ENCODE peak calls at places on chromosomes 1 and 21, in ten cellular contexts. J is brain microvascular endothelial cell; B is right cardiac atrium; M is effector memory CD4-positive, alpha-beta T cell; D is prostate gland; R is GM23248; V is astrocyte; E is RWPE1; X is psoas muscle; Q is Peyer's patch. P is an unnamed sample.

GRCh38 chr1:2786329-2787162 is 14.9 kb downstream of the TTC34 start:
- DNase-seq in D (no peak), X (peak), V (no peak), E (no peak), J (no peak), M (peak), B (peak), R (peak), Q (peak), P (peak)

GRCh38 chr1:16175610-16176553 is 20.0 kb upstream of the EPHA2 start:
- DNase-seq in X (peak), J (peak), D (peak), B (peak), M (no peak), V (peak), Q (peak), E (no peak), R (peak), P (peak)

GRCh38 chr21:17003221-17003620 is 509.6 kb upstream of the CXADR start:
- DNase-seq in J (peak), E (no peak), B (no peak), V (peak), Q (no peak), M (no peak), D (no peak), R (peak), X (no peak), P (no peak)

GRCh38 chr1:228650946-228651345 is 84.3 kb upstream of the RHOU start:
- DNase-seq in J (no peak), D (no peak), V (no peak), E (no peak), B (peak), Q (no peak), R (no peak), M (no peak), X (no peak), P (no peak)

GRCh38 chr1:11893907-11894251 is 32.3 kb downstream of the KIAA2013 start:
- DNase-seq in V (peak), E (peak), J (no peak), R (peak), X (peak), B (peak), M (peak), Q (peak), D (peak), P (peak)

GRCh38 chr21:39120876-39121599 is 62.2 kb downstream of the PSMG1 start:
- DNase-seq in R (no peak), X (no peak), D (no peak), Q (no peak), M (no peak), E (no peak), V (no peak), J (no peak), B (no peak), P (no peak)

GRCh38 chr1:223088713-223089240 is 54.3 kb downstream of the TLR5 start:
- DNase-seq in B (no peak), M (no peak), E (no peak), R (no peak), X (no peak), J (no peak), D (no peak), V (no peak), Q (no peak), P (no peak)

GRCh38 chr21:18191139-18191538 is 53.5 kb upstream of the CHODL start:
- DNase-seq in R (no peak), E (no peak), J (no peak), B (no peak), X (no peak), D (no peak), V (no peak), M (no peak), Q (no peak), P (no peak)

GRCh38 chr1:62687421-62687902 is 724 bp downstream of the DOCK7 start:
- DNase-seq in E (peak), J (peak), B (no peak), R (peak), M (no peak), Q (peak), D (peak), V (peak), X (no peak), P (no peak)

GRCh38 chr21:33266784-33267135 is 593 bp downstream of the IL10RB start:
- DNase-seq in V (no peak), B (peak), J (no peak), Q (peak), E (no peak), M (peak), D (no peak), X (no peak), R (peak), P (peak)

GRCh38 chr1:53553734-53554509 is 94.7 kb downstream of the DMRTB1 start:
- DNase-seq in R (no peak), J (no peak), M (no peak), D (no peak), E (no peak), X (no peak), B (no peak), Q (no peak), V (no peak), P (peak)

GRCh38 chr1:53133261-53134041 is 9.0 kb downstream of the SLC1A7 start:
- DNase-seq in J (no peak), X (no peak), B (no peak), R (no peak), V (no peak), E (no peak), M (no peak), Q (no peak), D (no peak), P (no peak)

GRCh38 chr1:183143576-183144315 is 42.3 kb upstream of the LAMC2 start:
- DNase-seq in R (no peak), D (no peak), J (no peak), V (no peak), X (no peak), M (no peak), E (no peak), B (no peak), Q (no peak), P (no peak)

GRCh38 chr1:37633950-37634553 is 640 bp downstream of the RSPO1 start:
- DNase-seq in B (no peak), E (no peak), Q (no peak), M (no peak), X (no peak), J (no peak), V (no peak), R (no peak), D (no peak), P (no peak)

GRCh38 chr1:154154534-154155181 is at the start of gene NUP210L:
- DNase-seq in Q (no peak), J (peak), D (peak), V (no peak), X (peak), R (peak), E (peak), B (peak), M (no peak), P (peak)

GRCh38 chr1:201790261-201790660 is 38.7 kb upstream of the IPO9 start:
- DNase-seq in V (peak), B (no peak), M (no peak), E (peak), X (no peak), Q (no peak), J (peak), R (peak), D (no peak), P (no peak)

GRCh38 chr1:111912116-111912515 is 77.4 kb downstream of the KCND3 start:
- DNase-seq in Q (no peak), X (no peak), E (no peak), J (no peak), B (no peak), V (no peak), D (no peak), R (no peak), M (no peak), P (no peak)

GRCh38 chr21:44761011-44761729 is 40.5 kb downstream of the UBE2G2 start:
- DNase-seq in Q (no peak), D (no peak), E (no peak), J (no peak), X (no peak), B (no peak), R (no peak), M (no peak), V (no peak), P (no peak)

GRCh38 chr1:151059342-151060240 is at the start of gene CDC42SE1:
- DNase-seq in M (peak), R (peak), X (peak), J (peak), B (peak), V (peak), E (peak), Q (peak), D (peak), P (peak)

GRCh38 chr1:101567582-101568189 is 330.9 kb downstream of the S1PR1 start:
- DNase-seq in M (peak), D (no peak), E (peak), Q (peak), V (peak), R (peak), J (peak), B (peak), X (no peak), P (peak)

GRCh38 chr21:34647552-34647951 is 21.2 kb upstream of the CLIC6 start:
- DNase-seq in E (no peak), D (no peak), Q (no peak), J (no peak), M (no peak), B (no peak), X (no peak), V (no peak), R (no peak), P (no peak)

GRCh38 chr1:225876900-225877510 is 5.2 kb downstream of the TMEM63A start:
- DNase-seq in M (no peak), X (no peak), B (no peak), E (no peak), R (no peak), J (no peak), V (no peak), Q (no peak), D (no peak), P (no peak)

GRCh38 chr1:94543893-94544635 is 2.5 kb upstream of the F3 start:
- DNase-seq in R (peak), Q (no peak), V (peak), J (peak), X (no peak), M (no peak), E (no peak), D (no peak), B (no peak), P (no peak)

GRCh38 chr21:16624468-16625102 is 888.3 kb upstream of the CXADR start:
- DNase-seq in R (no peak), J (no peak), M (no peak), V (no peak), B (no peak), Q (no peak), E (no peak), D (no peak), X (no peak), P (no peak)

GRCh38 chr1:156452863-156453262 is 47.7 kb downstream of the MEF2D start:
- DNase-seq in X (no peak), E (no peak), R (no peak), J (no peak), Q (no peak), B (no peak), M (no peak), D (no peak), V (no peak), P (no peak)

GRCh38 chr21:25956993-25957714 is 213.4 kb downstream of the APP start:
- DNase-seq in J (peak), B (no peak), Q (no peak), V (peak), X (no peak), R (peak), M (no peak), E (no peak), D (no peak), P (no peak)

GRCh38 chr1:234114648-234115307 is 210.3 kb downstream of the SLC35F3 start:
- DNase-seq in J (peak), X (no peak), B (no peak), Q (no peak), M (no peak), V (peak), D (peak), E (peak), R (peak), P (no peak)

GRCh38 chr1:153617677-153618076 is 1.6 kb upstream of the S100A14 start:
- DNase-seq in V (no peak), B (no peak), J (no peak), Q (peak), D (no peak), M (peak), E (no peak), R (peak), X (peak), P (no peak)

GRCh38 chr1:221708987-221709386 is 32.9 kb downstream of the DUSP10 start:
- DNase-seq in V (peak), B (no peak), Q (no peak), X (no peak), D (no peak), J (no peak), E (no peak), R (peak), M (peak), P (no peak)

GRCh38 chr21:43858806-43859648 is 6.0 kb upstream of the AGPAT3 start:
- DNase-seq in M (no peak), X (no peak), D (no peak), R (no peak), J (no peak), V (no peak), E (no peak), B (no peak), Q (no peak), P (no peak)

GRCh38 chr1:20185834-20186782 is at the start of the genes PLA2G2C and UBXN10:
- DNase-seq in M (peak), Q (peak), X (peak), D (no peak), E (no peak), V (no peak), B (peak), J (no peak), R (peak), P (peak)

GRCh38 chr1:62746086-62746808 is 37.7 kb upstream of the ATG4C start:
- DNase-seq in R (peak), B (no peak), M (no peak), D (no peak), J (peak), Q (no peak), X (no peak), V (peak), E (peak), P (no peak)

GRCh38 chr1:13623021-13623637 is 39.5 kb downstream of the PDPN start:
- DNase-seq in M (no peak), E (no peak), Q (no peak), R (no peak), J (no peak), B (no peak), X (no peak), V (no peak), D (no peak), P (no peak)

GRCh38 chr1:40257688-40258444 is at the start of gene ZMPSTE24:
- DNase-seq in M (peak), D (peak), B (peak), J (peak), R (peak), E (peak), V (peak), X (peak), Q (peak), P (peak)

GRCh38 chr1:225822655-225823403 is 12.9 kb downstream of the EPHX1 start:
- DNase-seq in E (no peak), X (no peak), J (no peak), M (no peak), B (no peak), D (no peak), Q (no peak), R (no peak), V (no peak), P (no peak)

GRCh38 chr1:45170151-45170742 is 36.2 kb downstream of the ZSWIM5 start:
- DNase-seq in E (no peak), R (no peak), J (no peak), X (no peak), Q (no peak), M (no peak), V (no peak), D (no peak), B (no peak), P (no peak)

GRCh38 chr1:41359211-41360073 is 1.8 kb upstream of the FOXO6 start:
- DNase-seq in R (peak), D (no peak), X (peak), Q (no peak), J (no peak), M (no peak), E (no peak), B (peak), V (peak), P (peak)

GRCh38 chr1:192805832-192806323 is 3.0 kb upstream of the RGS2 start:
- DNase-seq in M (no peak), E (peak), B (no peak), D (peak), Q (no peak), X (no peak), J (peak), V (peak), R (peak), P (no peak)
- H3K27ac ChIP-seq in M (peak), E (no peak), B (no peak), D (no peak), Q (no peak), X (no peak), J (no peak), V (no peak), R (no peak), P (no peak)

GRCh38 chr1:87194856-87195255 is 133.8 kb upstream of the LMO4 start:
- DNase-seq in V (no peak), Q (no peak), X (no peak), D (no peak), B (no peak), R (no peak), M (no peak), E (no peak), J (no peak), P (no peak)
- H3K27ac ChIP-seq in V (no peak), Q (no peak), X (no peak), D (no peak), B (no peak), R (no peak), M (no peak), E (no peak), J (no peak), P (no peak)

GRCh38 chr1:180228648-180229482 is 1.2 kb upstream of the LHX4 start:
- DNase-seq in B (no peak), E (no peak), R (peak), Q (no peak), D (no peak), M (no peak), V (no peak), J (no peak), X (no peak), P (peak)

GRCh38 chr1:180230791-180231505 is 884 bp downstream of the LHX4 start:
- DNase-seq in Q (no peak), R (peak), D (no peak), B (no peak), J (no peak), E (peak), M (no peak), V (peak), X (no peak), P (no peak)

GRCh38 chr1:180229483-180230415 is at the start of gene LHX4:
- DNase-seq in X (no peak), E (peak), M (no peak), B (no peak), J (no peak), Q (no peak), D (no peak), R (peak), V (no peak), P (peak)

GRCh38 chr1:180231506-180232420 is 1.7 kb downstream of the LHX4 start:
- DNase-seq in B (no peak), J (no peak), V (no peak), X (no peak), M (no peak), R (peak), E (no peak), Q (no peak), D (no peak), P (no peak)

GRCh38 chr1:180230416-180230790 is 339 bp downstream of the LHX4 start:
- DNase-seq in X (no peak), M (no peak), J (no peak), E (no peak), V (no peak), Q (no peak), R (no peak), D (no peak), B (no peak), P (no peak)
- H3K27ac ChIP-seq in X (no peak), M (no peak), J (no peak), E (no peak), V (no peak), Q (no peak), R (no peak), D (no peak), B (no peak), P (no peak)

GRCh38 chr1:1318131-1318652 is 6.3 kb downstream of the INTS11 start:
- DNase-seq in B (peak), E (no peak), X (peak), V (peak), Q (peak), M (no peak), D (peak), R (peak), J (peak), P (peak)

GRCh38 chr1:1318777-1319645 is 5.4 kb downstream of the INTS11 start:
- DNase-seq in J (no peak), B (no peak), R (no peak), D (no peak), M (no peak), X (no peak), E (no peak), V (no peak), Q (no peak), P (no peak)

GRCh38 chr1:1320666-1321448 is 3.6 kb downstream of the INTS11 start:
- DNase-seq in B (no peak), M (no peak), J (no peak), E (no peak), D (no peak), V (peak), Q (no peak), R (no peak), X (no peak), P (no peak)

GRCh38 chr1:1321477-1321876 is 3.0 kb downstream of the INTS11 start:
- DNase-seq in X (no peak), J (no peak), R (no peak), Q (no peak), M (no peak), B (no peak), D (no peak), V (no peak), E (no peak), P (no peak)

GRCh38 chr1:1319646-1319941 is 4.9 kb downstream of the INTS11 start:
- DNase-seq in Q (no peak), X (no peak), M (no peak), B (no peak), V (no peak), R (no peak), E (no peak), J (no peak), D (no peak), P (no peak)
- H3K27ac ChIP-seq in Q (no peak), X (no peak), M (no peak), B (no peak), V (no peak), R (no peak), E (peak), J (no peak), D (no peak), P (peak)

GRCh38 chr1:91830242-91831131 is 55.5 kb downstream of the TGFBR3 start:
- DNase-seq in B (peak), V (peak), Q (no peak), M (no peak), X (peak), E (no peak), J (peak), R (peak), D (no peak), P (peak)
- H3K27ac ChIP-seq in B (peak), V (no peak), Q (no peak), M (no peak), X (peak), E (peak), J (no peak), R (peak), D (peak), P (peak)

DNA sequence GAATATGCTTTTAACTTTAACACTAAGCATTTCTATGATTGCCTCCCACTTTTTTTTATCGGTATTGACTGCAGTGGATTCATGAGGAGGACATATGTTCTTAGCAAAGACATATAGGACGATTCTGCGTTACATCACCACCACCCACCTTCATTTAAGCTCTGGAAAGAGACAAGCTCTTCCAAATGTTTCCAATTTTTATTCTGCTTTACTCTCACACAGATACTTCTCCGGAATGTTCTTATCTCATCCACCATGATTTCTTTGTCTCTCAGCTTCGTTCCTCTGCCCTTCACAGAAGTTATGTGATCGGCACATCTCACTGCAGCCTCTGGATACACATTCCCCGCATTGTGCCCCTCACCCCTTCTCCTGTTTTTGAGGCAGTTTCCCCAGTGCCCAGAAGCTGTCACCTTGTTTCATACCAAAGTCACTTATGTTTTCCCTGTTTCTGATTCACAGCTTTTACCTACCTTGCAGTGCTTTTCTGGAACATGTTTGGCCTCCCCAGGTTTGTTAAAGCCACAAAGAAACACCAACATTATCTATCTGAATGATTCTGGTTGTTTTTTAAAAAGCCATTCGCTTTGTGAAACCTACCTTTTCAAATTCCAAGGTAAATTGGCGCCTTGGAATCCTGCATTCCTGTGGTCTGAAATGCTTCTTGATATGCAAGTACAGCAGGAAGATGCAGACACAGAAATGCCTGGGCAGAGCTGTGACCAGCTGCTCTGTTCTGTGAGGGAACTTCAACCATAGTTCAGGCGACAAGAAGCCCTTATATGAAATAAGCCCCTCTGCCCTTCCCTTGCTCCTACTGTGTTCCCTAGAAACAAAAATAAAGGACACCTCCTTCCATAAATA is 1020.2 kb downstream of the TTLL7 start:
- DNase-seq in D (no peak), X (no peak), M (no peak), J (no peak), B (no peak), V (no peak), R (no peak), E (no peak), Q (no peak), P (no peak)
- H3K27ac ChIP-seq in D (no peak), X (no peak), M (no peak), J (no peak), B (no peak), V (no peak), R (no peak), E (no peak), Q (no peak), P (no peak)

GRCh38 chr1:14994148-14994547 is 159.4 kb upstream of the TMEM51 start:
- DNase-seq in X (no peak), R (no peak), J (no peak), B (no peak), Q (no peak), V (no peak), E (no peak), D (no peak), M (no peak), P (no peak)
- H3K27ac ChIP-seq in X (no peak), R (no peak), J (no peak), B (no peak), Q (no peak), V (no peak), E (no peak), D (no peak), M (no peak), P (no peak)